ENCODE peak calls at places on chromosomes 1 and 21, in ten cellular contexts. Y is colonic mucosa, D is ovary, K is tibial artery, E is right atrium auricular region, R is brain microvascular endothelial cell, S is hepatocyte, L is caudate nucleus, G is K562, T is heart right ventricle. B is an unnamed sample.

GRCh38 chr21:46442938-46443337 is 15.8 kb upstream of the DIP2A start:
- DNase-seq in Y (no peak), D (no peak), K (no peak), E (no peak), R (no peak), S (no peak), L (no peak), G (no peak), T (no peak), B (peak; percentile 51)

GRCh38 chr1:200487650-200488049 is 77.8 kb upstream of the ZNF281 start:
- DNase-seq in Y (no peak), D (no peak), K (no peak), E (no peak), R (no peak), S (no peak), L (no peak), G (no peak), T (no peak), B (no peak)

GRCh38 chr21:38170283-38170682 is 86.5 kb upstream of the KCNJ15 start:
- DNase-seq in Y (no peak), D (no peak), K (peak; percentile 29), E (no peak), R (peak; percentile 17), S (peak; percentile 26), L (no peak), G (no peak), T (no peak), B (no peak)

GRCh38 chr1:119647228-119647733 is 785 bp downstream of the ZNF697 start:
- DNase-seq in Y (no peak), D (no peak), K (no peak), E (no peak), R (no peak), S (no peak), L (no peak), G (no peak), T (peak; percentile 29), B (no peak)

GRCh38 chr1:220892997-220893700 is 13.9 kb downstream of the HLX start:
- DNase-seq in Y (no peak), D (no peak), K (no peak), E (no peak), R (no peak), S (no peak), L (no peak), G (no peak), T (no peak), B (no peak)

GRCh38 chr1:176203735-176204134 is 3.4 kb downstream of the COP1 start:
- DNase-seq in Y (no peak), D (no peak), K (no peak), E (no peak), R (no peak), S (no peak), L (no peak), G (no peak), T (no peak), B (no peak)

GRCh38 chr1:63615809-63616420 is 22.7 kb downstream of the PGM1 start:
- DNase-seq in Y (peak; percentile 79), D (peak; percentile 42), K (peak; percentile 76), E (peak; percentile 77), R (peak; percentile 75), S (peak; percentile 82), L (peak; percentile 13), G (peak; percentile 69), T (no peak), B (peak; percentile 12)

GRCh38 chr1:76330993-76331603 is 256.6 kb downstream of the ST6GALNAC3 start:
- DNase-seq in Y (peak; percentile 39), D (peak; percentile 15), K (no peak), E (no peak), R (peak; percentile 74), S (peak; percentile 72), L (no peak), G (peak; percentile 50), T (no peak), B (no peak)

GRCh38 chr1:108051625-108052382 is 86.8 kb upstream of the VAV3 start:
- DNase-seq in Y (no peak), D (no peak), K (no peak), E (no peak), R (no peak), S (peak; percentile 37), L (no peak), G (no peak), T (no peak), B (no peak)

GRCh38 chr1:97277891-97278662 is 556.5 kb downstream of the PTBP2 start:
- DNase-seq in Y (no peak), D (no peak), K (no peak), E (no peak), R (no peak), S (no peak), L (no peak), G (no peak), T (no peak), B (no peak)

DNA sequence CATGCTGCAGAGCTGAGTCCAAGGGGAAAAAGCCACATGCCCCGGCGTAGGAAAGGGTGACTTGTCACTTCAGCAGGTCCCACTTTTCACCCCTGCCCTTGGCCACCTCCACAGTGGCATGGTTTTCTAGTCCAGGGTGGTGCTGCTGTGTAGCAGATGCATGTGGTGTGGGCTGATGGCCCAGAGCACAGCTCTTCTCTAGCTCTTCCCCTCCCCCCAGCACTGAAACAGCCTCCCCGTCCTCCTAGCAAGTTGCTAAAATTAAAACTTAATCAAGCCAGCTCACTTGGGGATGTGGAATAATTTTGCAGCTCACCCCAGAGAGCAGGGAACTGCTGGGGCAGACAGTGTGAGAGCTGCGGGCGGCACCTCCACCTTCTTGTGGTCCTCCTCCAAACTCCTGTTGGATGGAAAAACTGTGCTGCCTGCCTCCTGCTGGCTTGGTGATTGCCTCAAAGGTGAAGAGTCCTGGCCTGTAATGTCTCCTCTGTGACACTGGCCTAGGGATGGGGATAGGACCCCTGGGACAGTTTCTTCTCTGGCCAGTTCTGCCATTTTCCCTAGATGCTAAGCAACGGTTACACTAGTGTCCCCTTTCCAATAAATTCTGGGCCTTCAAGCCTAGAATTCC is 91.6 kb downstream of the RNF220 start:
- DNase-seq in Y (no peak), D (no peak), K (no peak), E (no peak), R (no peak), S (no peak), L (no peak), G (no peak), T (peak; percentile 34), B (no peak)
- H3K27ac ChIP-seq in Y (no peak overlapping the region), D (no peak overlapping the region), K (no peak overlapping the region), E (no peak overlapping the region), R (no peak overlapping the region), S (no peak overlapping the region), L (no peak overlapping the region), G (no peak overlapping the region), T (no peak overlapping the region), B (peak overlapping the region; percentile 88)

GRCh38 chr21:14886001-14886400 is 178.8 kb downstream of the NRIP1 start:
- DNase-seq in Y (no peak), D (no peak), K (no peak), E (no peak), R (no peak), S (no peak), L (no peak), G (no peak), T (no peak), B (no peak)

GRCh38 chr21:14881863-14882262 is 182.9 kb downstream of the NRIP1 start:
- DNase-seq in Y (no peak), D (no peak), K (no peak), E (no peak), R (no peak), S (no peak), L (no peak), G (no peak), T (no peak), B (no peak)

GRCh38 chr21:14879458-14879857 is 185.3 kb downstream of the NRIP1 start:
- DNase-seq in Y (no peak), D (no peak), K (no peak), E (no peak), R (no peak), S (no peak), L (no peak), G (no peak), T (no peak), B (no peak)

GRCh38 chr21:14880922-14881321 is 183.9 kb downstream of the NRIP1 start:
- DNase-seq in Y (no peak), D (no peak), K (no peak), E (no peak), R (peak; percentile 71), S (no peak), L (no peak), G (no peak), T (no peak), B (no peak)

DNA sequence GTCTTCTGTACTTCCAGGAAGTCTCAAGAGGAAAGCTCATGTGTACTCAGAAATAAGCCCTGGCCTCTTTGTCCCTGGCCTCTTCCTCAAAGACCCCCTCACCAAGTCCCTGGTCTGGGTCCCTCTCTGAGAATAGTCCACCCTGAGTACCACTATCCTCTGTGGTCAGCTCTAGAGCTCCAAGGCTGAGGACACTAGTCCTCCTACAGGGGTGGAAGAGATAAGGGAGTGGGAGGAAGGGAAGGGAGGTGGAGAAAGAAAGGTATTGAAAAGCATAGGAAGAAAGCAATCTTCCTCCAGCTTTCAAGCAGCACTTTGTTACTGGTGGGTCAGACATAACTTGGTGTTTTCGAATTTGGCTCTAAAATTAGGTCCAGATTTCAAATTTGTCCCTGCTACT is 181.4 kb downstream of the NRIP1 start:
- DNase-seq in Y (no peak), D (no peak), K (no peak), E (no peak), R (no peak), S (no peak), L (no peak), G (no peak), T (no peak), B (no peak)
- H3K27ac ChIP-seq in Y (no peak overlapping the region), D (no peak overlapping the region), K (no peak overlapping the region), E (no peak overlapping the region), R (no peak overlapping the region), S (no peak overlapping the region), L (no peak overlapping the region), G (no peak overlapping the region), T (no peak overlapping the region), B (no peak overlapping the region)

DNA sequence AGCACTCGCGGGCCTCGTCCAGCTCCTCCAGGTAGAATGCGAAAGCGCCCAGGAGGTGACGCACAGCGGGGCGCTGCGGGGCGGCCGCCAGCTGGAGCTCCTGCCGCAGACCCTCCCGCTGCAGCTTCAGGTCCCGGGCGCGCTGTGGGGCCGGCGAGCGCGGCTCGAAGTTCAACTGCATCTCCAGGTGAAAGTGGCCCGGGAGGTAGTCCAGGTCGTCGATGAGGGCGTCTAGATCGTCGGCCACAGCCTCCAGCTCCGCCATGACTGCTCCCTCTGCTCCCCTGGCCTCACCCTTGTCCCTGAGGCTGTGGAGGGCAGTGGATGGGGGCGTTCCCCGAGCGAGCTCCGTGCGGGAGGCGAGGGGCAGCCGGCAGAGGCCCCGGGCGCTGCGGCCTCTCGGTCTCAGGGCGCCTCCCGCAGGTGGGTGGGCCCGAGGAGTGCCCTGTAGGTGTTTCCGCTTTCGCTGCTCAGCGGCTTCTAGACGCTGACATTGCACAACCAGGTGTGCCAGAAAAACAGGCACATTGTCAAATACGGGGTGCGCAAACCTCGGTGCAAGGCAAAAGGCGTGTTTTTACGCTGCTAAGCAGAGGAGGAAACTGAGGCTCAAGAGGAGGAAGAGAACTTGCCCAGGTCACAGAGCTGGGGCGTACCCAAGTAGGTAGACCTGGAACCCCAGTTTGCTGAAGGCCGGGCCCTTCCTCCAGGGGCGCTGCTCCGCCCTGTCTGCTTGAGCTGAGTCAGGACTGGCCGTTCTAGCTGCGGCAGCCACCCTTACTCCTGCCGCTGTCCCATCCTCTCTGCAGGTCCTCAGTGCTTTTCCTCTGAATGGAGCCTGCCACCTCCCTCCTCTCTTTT is at the start of gene TTC22:
- DNase-seq in Y (peak; percentile 89), D (peak; percentile 34), K (no peak), E (no peak), R (no peak), S (peak; percentile 83), L (no peak), G (peak; percentile 61), T (no peak), B (no peak)
- H3K27ac ChIP-seq in Y (peak within 1 kb of the TSS; percentile 87), D (no peak within 1 kb of the TSS), K (no peak within 1 kb of the TSS), E (no peak within 1 kb of the TSS), R (no peak within 1 kb of the TSS), S (peak within 1 kb of the TSS; percentile 69), L (peak within 1 kb of the TSS; percentile 50), G (no peak within 1 kb of the TSS), T (no peak within 1 kb of the TSS), B (no peak within 1 kb of the TSS)

GRCh38 chr1:245043617-245043952 is 111.2 kb upstream of the KIF26B start:
- DNase-seq in Y (no peak), D (no peak), K (no peak), E (no peak), R (no peak), S (no peak), L (no peak), G (no peak), T (no peak), B (no peak)
- H3K27ac ChIP-seq in Y (no peak overlapping the region), D (no peak overlapping the region), K (no peak overlapping the region), E (peak overlapping the region; percentile 53), R (no peak overlapping the region), S (no peak overlapping the region), L (no peak overlapping the region), G (no peak overlapping the region), T (peak overlapping the region; percentile 68), B (no peak overlapping the region)

B was measured in substantia nigra.